ENCODE peak calls at places on chromosome 12, in eight cellular contexts. H, M, A, X, Y, O, Q and N are unnamed samples.

GRCh38 chr12:53567961-53568360 is 58.2 kb downstream of the ATF7 start:
- DNase-seq in H (no peak), M (no peak), A (no peak), X (no peak), Y (no peak), O (no peak), Q (no peak), N (no peak)

GRCh38 chr12:52836042-52836466 is 1.9 kb upstream of the KRT79 start:
- DNase-seq in H (no peak), M (no peak), A (no peak), X (no peak), Y (no peak), O (no peak), Q (no peak), N (no peak)

GRCh38 chr12:569091-569676 is 94.1 kb downstream of the NINJ2 start:
- DNase-seq in H (no peak), M (no peak), A (no peak), X (no peak), Y (no peak), O (no peak), Q (no peak), N (no peak)

GRCh38 chr12:14138495-14138894 is 157.1 kb upstream of the GRIN2B start:
- DNase-seq in H (no peak), M (no peak), A (no peak), X (no peak), Y (no peak), O (no peak), Q (peak), N (no peak)

GRCh38 chr12:79444089-79444488 is 246.7 kb downstream of the PAWR start:
- DNase-seq in H (no peak), M (no peak), A (peak), X (no peak), Y (no peak), O (no peak), Q (no peak), N (no peak)

GRCh38 chr12:11508699-11509098 is 113.3 kb upstream of the PRB2 start:
- DNase-seq in H (no peak), M (no peak), A (no peak), X (no peak), Y (no peak), O (no peak), Q (no peak), N (no peak)

GRCh38 chr12:100229036-100229635 is 28.5 kb downstream of the ACTR6 start:
- DNase-seq in H (no peak), M (no peak), A (peak), X (no peak), Y (no peak), O (no peak), Q (no peak), N (no peak)

GRCh38 chr12:5945071-5946008 is at the start of gene ANO2:
- DNase-seq in H (no peak), M (no peak), A (no peak), X (peak), Y (no peak), O (no peak), Q (peak), N (no peak)

GRCh38 chr12:84922721-84923120 is 10.1 kb upstream of the SLC6A15 start:
- DNase-seq in H (no peak), M (no peak), A (no peak), X (no peak), Y (no peak), O (no peak), Q (no peak), N (no peak)

GRCh38 chr12:40903040-40903439 is 210.8 kb downstream of the CNTN1 start:
- DNase-seq in H (no peak), M (no peak), A (no peak), X (no peak), Y (no peak), O (no peak), Q (no peak), N (no peak)

GRCh38 chr12:93380480-93381121 is 2.9 kb downstream of the NUDT4 start:
- DNase-seq in H (no peak), M (no peak), A (no peak), X (no peak), Y (no peak), O (no peak), Q (peak), N (no peak)

GRCh38 chr12:59078027-59078426 is 157.7 kb upstream of the LRIG3 start:
- DNase-seq in H (no peak), M (no peak), A (no peak), X (no peak), Y (no peak), O (no peak), Q (no peak), N (no peak)

GRCh38 chr12:109739747-109740693 is 26.4 kb downstream of the FAM222A start:
- DNase-seq in H (no peak), M (no peak), A (no peak), X (peak), Y (no peak), O (no peak), Q (peak), N (no peak)

GRCh38 chr12:12474931-12475485 is 87.7 kb downstream of the DUSP16 start:
- DNase-seq in H (no peak), M (no peak), A (no peak), X (no peak), Y (peak), O (no peak), Q (no peak), N (no peak)

GRCh38 chr12:57583008-57583831 is 7.8 kb upstream of the PIP4K2C start:
- DNase-seq in H (peak), M (peak), A (peak), X (no peak), Y (peak), O (peak), Q (peak), N (peak)

GRCh38 chr12:132044661-132045412 is 95.1 kb downstream of the EP400 start:
- DNase-seq in H (no peak), M (no peak), A (no peak), X (no peak), Y (no peak), O (no peak), Q (no peak), N (no peak)

GRCh38 chr12:82746668-82747067 is 60.0 kb downstream of the TMTC2 start:
- DNase-seq in H (no peak), M (no peak), A (no peak), X (no peak), Y (no peak), O (no peak), Q (no peak), N (no peak)

GRCh38 chr12:27003421-27004311 is 10.5 kb downstream of the TM7SF3 start:
- DNase-seq in H (no peak), M (no peak), A (no peak), X (no peak), Y (no peak), O (no peak), Q (peak), N (no peak)

GRCh38 chr12:21502872-21503271 is 1.3 kb downstream of the GOLT1B start:
- DNase-seq in H (no peak), M (no peak), A (no peak), X (no peak), Y (no peak), O (no peak), Q (no peak), N (no peak)

GRCh38 chr12:63846249-63846967 is 1.9 kb downstream of the SRGAP1 start:
- DNase-seq in H (no peak), M (no peak), A (no peak), X (no peak), Y (no peak), O (no peak), Q (peak), N (no peak)

GRCh38 chr12:27334052-27334720 is 1.6 kb downstream of the BMAL2 start:
- DNase-seq in H (no peak), M (no peak), A (no peak), X (no peak), Y (peak), O (no peak), Q (no peak), N (no peak)

GRCh38 chr12:93108958-93109357 is 179.9 kb upstream of the EEA1 start:
- DNase-seq in H (no peak), M (peak), A (no peak), X (no peak), Y (no peak), O (no peak), Q (no peak), N (peak)

GRCh38 chr12:116838395-116838794 is 42.8 kb downstream of the HRK start:
- DNase-seq in H (no peak), M (no peak), A (no peak), X (no peak), Y (no peak), O (no peak), Q (no peak), N (no peak)

GRCh38 chr12:31233061-31233730 is 92.8 kb downstream of the SINHCAF start:
- DNase-seq in H (no peak), M (no peak), A (no peak), X (no peak), Y (no peak), O (no peak), Q (no peak), N (no peak)

GRCh38 chr12:31234053-31234835 is 91.7 kb downstream of the SINHCAF start:
- DNase-seq in H (no peak), M (no peak), A (no peak), X (no peak), Y (no peak), O (no peak), Q (no peak), N (no peak)

GRCh38 chr12:31236998-31237637 is 88.8 kb downstream of the SINHCAF start:
- DNase-seq in H (no peak), M (no peak), A (no peak), X (no peak), Y (no peak), O (no peak), Q (no peak), N (no peak)

GRCh38 chr12:31235868-31236395 is 90.0 kb downstream of the SINHCAF start:
- DNase-seq in H (no peak), M (no peak), A (no peak), X (no peak), Y (no peak), O (no peak), Q (no peak), N (no peak)

GRCh38 chr12:31234955-31235867 is 90.7 kb downstream of the SINHCAF start:
- DNase-seq in H (no peak), M (no peak), A (no peak), X (peak), Y (no peak), O (peak), Q (peak), N (no peak)
- TF ChIP-seq CTCF in H (peak), M (peak), A (peak), X (peak), Y (peak), O (peak), Q (peak), N (peak)

GRCh38 chr12:67475725-67476124 is 172.8 kb upstream of the DYRK2 start:
- DNase-seq in H (no peak), M (no peak), A (no peak), X (no peak), Y (no peak), O (no peak), Q (no peak), N (no peak)
- TF ChIP-seq CTCF in H (no peak), M (no peak), A (no peak), X (no peak), Y (no peak), O (no peak), Q (no peak), N (no peak)

DNA sequence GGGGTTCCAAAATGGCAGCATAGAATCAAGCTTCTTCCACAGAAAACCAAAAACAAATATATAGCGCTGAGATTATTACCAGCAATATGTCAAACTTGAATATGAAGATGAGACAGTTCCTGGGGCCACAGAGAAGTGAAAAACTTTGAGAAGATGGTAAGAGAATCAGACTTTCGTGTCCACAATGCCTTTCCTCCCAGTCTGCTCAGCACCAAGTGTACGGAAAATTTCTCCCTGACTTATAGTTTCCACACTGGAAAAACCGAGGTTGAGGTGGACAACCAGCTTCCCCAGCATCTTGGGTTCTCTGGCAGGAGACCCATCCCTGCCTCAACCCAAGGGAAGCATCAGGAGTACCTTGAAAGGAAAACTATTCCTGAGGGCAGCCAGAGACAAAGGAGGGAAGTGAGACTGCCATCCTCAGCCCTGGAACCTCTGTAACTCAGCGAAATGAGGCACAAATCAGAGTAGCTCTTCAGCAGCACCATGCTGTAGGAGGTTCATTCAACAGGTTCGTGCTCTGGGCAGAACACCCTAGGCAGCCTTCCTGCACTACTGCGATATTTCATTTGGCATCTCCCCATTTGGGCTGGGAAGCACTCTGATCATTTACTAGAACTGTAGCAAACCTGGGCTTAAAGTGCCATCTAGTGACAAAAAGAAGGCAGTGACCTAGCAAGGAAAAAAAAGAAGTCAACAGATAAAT is 52.4 kb upstream of the CAPRIN2 start:
- DNase-seq in H (no peak), M (no peak), A (no peak), X (no peak), Y (no peak), O (no peak), Q (peak), N (no peak)
- TF ChIP-seq CTCF in H (peak), M (peak), A (peak), X (peak), Y (peak), O (peak), Q (peak), N (peak)

DNA sequence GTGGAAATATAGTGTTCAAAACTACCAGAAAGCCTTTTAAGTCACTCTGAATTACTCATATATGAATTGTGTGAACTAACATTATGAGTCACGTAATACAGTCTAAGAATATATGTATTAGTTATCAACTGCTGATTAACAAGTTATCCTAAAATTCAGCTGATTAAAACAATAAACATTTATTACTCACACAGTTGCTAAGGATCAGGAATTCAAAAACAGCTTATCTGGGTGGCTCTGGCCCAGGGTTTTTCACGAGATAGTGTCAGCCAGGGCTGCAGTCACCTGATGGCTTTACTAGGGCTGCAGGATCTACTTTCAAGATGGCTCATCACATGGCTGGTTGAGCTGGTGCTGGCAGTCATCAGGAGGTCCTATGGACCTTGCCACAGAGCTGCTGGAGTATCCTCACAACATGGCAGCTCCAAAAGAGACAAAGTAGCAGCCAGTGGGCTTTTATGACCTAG is 36.5 kb downstream of the CORO1C start:
- DNase-seq in H (no peak), M (no peak), A (no peak), X (no peak), Y (no peak), O (no peak), Q (no peak), N (no peak)
- TF ChIP-seq CTCF in H (no peak), M (no peak), A (no peak), X (no peak), Y (no peak), O (no peak), Q (no peak), N (no peak)

GRCh38 chr12:67271976-67272375 is 2.8 kb downstream of the CAND1 start:
- DNase-seq in H (no peak), M (no peak), A (no peak), X (no peak), Y (no peak), O (no peak), Q (no peak), N (no peak)

GRCh38 chr12:67270622-67271021 is 1.5 kb downstream of the CAND1 start:
- DNase-seq in H (no peak), M (no peak), A (no peak), X (no peak), Y (no peak), O (no peak), Q (no peak), N (no peak)

GRCh38 chr12:67268896-67269631 is at the start of gene CAND1:
- DNase-seq in H (peak), M (peak), A (peak), X (peak), Y (peak), O (peak), Q (peak), N (peak)

GRCh38 chr12:67269632-67270578 is 747 bp downstream of the CAND1 start:
- DNase-seq in H (peak), M (no peak), A (no peak), X (peak), Y (peak), O (peak), Q (peak), N (no peak)

DNA sequence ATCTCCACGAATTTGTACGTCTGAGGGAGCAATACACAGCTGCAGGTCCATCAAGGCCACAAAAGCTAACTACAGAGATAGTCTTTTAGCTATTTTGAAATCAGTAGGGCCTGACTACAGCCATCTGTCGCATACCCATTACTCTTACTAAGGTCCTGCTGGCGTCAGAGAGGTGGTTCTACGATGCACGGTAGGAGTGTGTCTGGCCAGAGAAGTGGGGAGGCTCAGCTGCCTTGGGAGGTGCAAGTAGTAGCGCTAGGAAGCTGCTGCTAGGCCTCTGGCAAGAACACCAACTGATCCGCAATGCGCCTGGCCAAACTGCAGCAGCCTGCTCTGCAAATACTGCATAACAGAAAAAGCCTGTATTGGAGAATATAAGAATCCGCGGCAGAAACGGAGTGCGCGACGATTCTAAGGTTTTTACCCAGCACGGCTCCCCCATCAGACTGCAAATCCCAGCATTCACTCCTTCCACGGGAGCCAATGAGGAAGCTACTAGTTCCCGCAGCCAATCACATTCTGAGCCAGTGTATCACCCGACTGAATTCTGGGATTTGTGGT is 743 bp upstream of the CAND1 start:
- DNase-seq in H (peak), M (peak), A (peak), X (peak), Y (peak), O (peak), Q (peak), N (peak)
- TF ChIP-seq CTCF in H (no peak), M (no peak), A (no peak), X (no peak), Y (no peak), O (no peak), Q (no peak), N (no peak)

DNA sequence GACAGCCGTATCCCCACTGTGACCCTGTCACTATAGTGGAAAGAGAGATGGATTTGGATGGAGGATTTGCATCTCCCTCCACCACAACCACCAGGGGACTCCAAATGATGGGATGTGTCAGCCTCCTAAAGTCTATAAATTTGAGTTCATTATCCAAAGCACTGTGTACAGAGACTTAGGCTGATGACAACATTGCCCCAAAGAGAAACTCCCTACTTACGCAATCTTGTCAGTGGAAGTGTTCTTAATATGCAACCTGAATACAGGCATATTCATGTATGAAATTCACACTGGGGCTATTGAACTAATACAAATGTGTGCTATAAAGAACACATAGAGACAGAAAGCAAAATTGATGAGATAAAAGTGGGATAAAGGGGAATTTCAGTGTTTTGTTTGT is 368.5 kb downstream of the TMEM132D start:
- DNase-seq in H (no peak), M (no peak), A (no peak), X (no peak), Y (no peak), O (no peak), Q (no peak), N (no peak)
- TF ChIP-seq CTCF in H (no peak), M (no peak), A (no peak), X (no peak), Y (no peak), O (no peak), Q (no peak), N (no peak)

GRCh38 chr12:45565590-45565989 is 163.9 kb upstream of the ARID2 start:
- DNase-seq in H (no peak), M (no peak), A (no peak), X (no peak), Y (no peak), O (no peak), Q (no peak), N (no peak)
- TF ChIP-seq CTCF in H (no peak), M (no peak), A (no peak), X (no peak), Y (no peak), O (no peak), Q (no peak), N (no peak)

DNA sequence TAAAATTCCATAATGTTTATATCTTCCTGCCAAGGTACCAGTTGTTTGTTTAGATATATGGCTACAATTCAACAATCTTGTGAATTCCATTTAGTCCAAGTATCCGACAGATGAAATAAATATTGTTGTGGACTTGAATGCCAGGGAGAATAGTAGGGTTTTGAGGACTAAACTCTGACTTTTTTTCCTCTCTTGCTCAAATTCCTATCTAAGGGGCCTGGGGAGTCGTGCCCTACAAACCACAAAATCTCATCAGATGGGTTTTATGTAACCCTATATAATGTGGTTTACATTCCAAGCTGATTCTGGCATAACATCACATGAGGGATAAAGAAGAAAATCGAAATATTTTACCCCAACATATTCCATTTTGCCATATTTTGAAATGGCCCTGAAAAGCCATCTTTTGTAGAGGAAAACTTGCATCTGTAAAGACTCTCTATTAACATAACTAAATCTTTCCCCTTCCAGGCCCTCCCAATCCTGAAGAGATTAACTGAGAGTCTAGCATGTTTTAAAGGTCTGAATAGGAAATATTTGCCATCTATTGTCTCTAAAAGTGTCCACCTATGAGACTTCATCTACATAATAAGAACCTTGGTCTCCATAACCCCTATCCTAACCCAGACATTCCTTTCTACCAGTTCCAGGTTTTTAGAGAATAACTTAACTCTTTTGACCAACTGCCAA is 184.7 kb upstream of the KITLG start:
- DNase-seq in H (no peak), M (no peak), A (no peak), X (no peak), Y (no peak), O (no peak), Q (no peak), N (peak)
- TF ChIP-seq CTCF in H (no peak), M (no peak), A (no peak), X (no peak), Y (no peak), O (no peak), Q (no peak), N (no peak)

DNA sequence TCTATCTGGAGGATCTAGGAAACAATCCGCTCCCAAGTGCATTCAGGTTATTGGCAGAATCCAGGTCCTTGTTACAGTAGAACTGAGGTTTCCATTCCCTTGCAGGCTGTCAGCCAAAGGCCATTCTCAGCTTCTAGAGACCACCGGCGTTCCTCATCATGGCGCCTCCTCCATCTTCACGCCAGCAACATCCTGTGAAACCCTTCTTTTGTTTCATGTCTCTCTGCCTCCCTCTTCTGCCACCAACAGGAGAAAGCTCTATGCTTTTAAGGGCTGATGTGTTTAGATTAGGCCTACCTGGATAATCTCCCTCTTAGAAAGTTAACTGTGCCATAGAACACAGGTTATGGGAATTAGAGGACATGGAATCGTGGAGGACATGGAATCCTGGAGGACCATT is 133.0 kb upstream of the RASSF8 start:
- DNase-seq in H (no peak), M (no peak), A (no peak), X (no peak), Y (no peak), O (no peak), Q (no peak), N (no peak)
- TF ChIP-seq CTCF in H (no peak), M (peak), A (no peak), X (no peak), Y (no peak), O (no peak), Q (no peak), N (no peak)